ENCODE peak calls at places on chromosomes 4 and X, in seven cellular contexts. U is endothelial cell of umbilical vein; S is cardiac muscle cell; Q is CD8-positive, alpha-beta T cell; L is SK-N-SH; J is pancreas; A is mammary epithelial cell. Y is an unnamed sample. For H3K36me3, the result is how much of the 10 kb centered on the place peaks cover.

GRCh38 chr4:85869156-85869555 is 394.2 kb downstream of the ARHGAP24 start:
- DNase-seq in Q (no peak), L (no peak), U (peak), A (no peak), J (no peak), S (no peak), Y (no peak)

GRCh38 chr4:48686369-48686768 is 93.7 kb downstream of the FRYL start:
- DNase-seq in L (peak), S (no peak), Q (no peak), A (no peak), U (no peak), J (no peak), Y (no peak)

GRCh38 chrX:24805201-24805600 is 111.5 kb downstream of the POLA1 start:
- DNase-seq in A (no peak), U (no peak), J (no peak), Q (no peak), L (no peak), S (no peak), Y (peak)

GRCh38 chrX:155864655-155865054 is 16.5 kb upstream of the VAMP7 start:
- DNase-seq in Q (no peak), S (no peak), J (no peak), U (no peak), L (peak), A (no peak), Y (no peak)

GRCh38 chr4:128006592-128006991 is 41.4 kb downstream of the ABHD18 start:
- DNase-seq in A (peak), S (no peak), L (no peak), Q (no peak), J (no peak), U (no peak), Y (peak)

GRCh38 chrX:65707153-65707552 is 39.7 kb downstream of the MSN start:
- DNase-seq in A (no peak), L (no peak), J (no peak), S (no peak), Q (no peak), U (no peak), Y (no peak)

GRCh38 chr4:48116582-48116981 is 17.5 kb downstream of the TXK start:
- DNase-seq in L (no peak), S (no peak), A (no peak), U (no peak), J (no peak), Q (no peak), Y (no peak)

GRCh38 chr4:122604146-122604545 is 16.7 kb downstream of the IL21 start:
- DNase-seq in A (no peak), L (no peak), S (no peak), J (no peak), Q (no peak), U (no peak), Y (no peak)

GRCh38 chrX:70554081-70554480 is 109.4 kb downstream of the DLG3 start:
- DNase-seq in J (no peak), S (peak), L (no peak), A (peak), U (peak), Q (no peak), Y (peak)

GRCh38 chrX:131053076-131053475 is 5.1 kb upstream of the ARHGAP36 start:
- DNase-seq in S (no peak), U (no peak), L (no peak), J (no peak), A (no peak), Q (no peak), Y (no peak)

GRCh38 chrX:132025085-132025484 is 2.0 kb downstream of the STK26 start:
- DNase-seq in J (no peak), L (no peak), U (no peak), Q (no peak), A (no peak), S (peak), Y (no peak)

GRCh38 chr4:87524456-87524855 is 4.7 kb downstream of the SPARCL1 start:
- DNase-seq in U (no peak), S (no peak), A (no peak), J (no peak), L (no peak), Q (no peak), Y (no peak)

GRCh38 chrX:63657821-63658220 is 127.2 kb downstream of the ARHGEF9 start:
- DNase-seq in S (peak), A (peak), J (no peak), U (no peak), L (no peak), Q (no peak), Y (peak)

GRCh38 chr4:178148106-178148505 is 705.9 kb upstream of the AGA start:
- DNase-seq in L (no peak), J (no peak), Q (no peak), A (no peak), U (no peak), S (no peak), Y (peak)

GRCh38 chr4:75698162-75698962 is 25.2 kb upstream of the G3BP2 start:
- DNase-seq in S (no peak), Q (no peak), L (no peak), U (no peak), A (no peak), J (no peak), Y (no peak)

GRCh38 chr4:187235456-187236170 is 512.0 kb upstream of the FAT1 start:
- DNase-seq in Q (no peak), L (peak), A (no peak), J (no peak), U (no peak), S (no peak), Y (no peak)

GRCh38 chr4:13921805-13922204 is 294.3 kb upstream of the BOD1L1 start:
- DNase-seq in S (no peak), A (no peak), L (no peak), Q (no peak), U (no peak), J (no peak), Y (no peak)

GRCh38 chr4:146545102-146545501 is 23.4 kb upstream of the SLC10A7 start:
- DNase-seq in U (peak), S (peak), A (peak), Q (no peak), J (no peak), L (peak), Y (peak)

GRCh38 chr4:157978680-157979361 is 194.0 kb downstream of the GASK1B start:
- DNase-seq in Q (no peak), S (peak), U (peak), L (peak), J (peak), A (peak), Y (peak)

GRCh38 chr4:99154658-99155342 is 10.7 kb upstream of the ADH4 start:
- DNase-seq in S (no peak), Q (no peak), L (no peak), U (no peak), J (no peak), A (no peak), Y (no peak)

GRCh38 chr4:98027827-98028226 is 115.4 kb downstream of the STPG2 start:
- DNase-seq in J (no peak), L (no peak), U (no peak), Q (no peak), S (peak), A (peak), Y (peak)

GRCh38 chr4:20323991-20324390 is 72.3 kb downstream of the SLIT2 start:
- DNase-seq in S (peak), L (no peak), U (no peak), Q (no peak), J (no peak), A (peak), Y (peak)

GRCh38 chr4:23680616-23681518 is 209.0 kb downstream of the PPARGC1A start:
- DNase-seq in A (no peak), L (no peak), U (no peak), J (no peak), Q (no peak), S (no peak), Y (no peak)

GRCh38 chrX:71221145-71221544 is 1.9 kb upstream of the GJB1 start:
- DNase-seq in L (no peak), A (no peak), Q (no peak), S (no peak), U (no peak), J (no peak), Y (no peak)

GRCh38 chrX:111568356-111568755 is 56.9 kb downstream of the SERTM2 start:
- DNase-seq in U (no peak), L (peak), A (peak), J (peak), Q (no peak), S (peak), Y (peak)

GRCh38 chr4:36823199-36823967 is 421.2 kb upstream of the NWD2 start:
- DNase-seq in U (no peak), S (no peak), J (no peak), L (no peak), Q (no peak), A (no peak), Y (no peak)

GRCh38 chr4:31545330-31545729 is 825.2 kb downstream of the PCDH7 start:
- DNase-seq in J (no peak), U (no peak), Q (no peak), L (no peak), S (no peak), A (no peak), Y (peak)

GRCh38 chr4:186724048-186724860 is 598 bp upstream of the FAT1 start:
- DNase-seq in A (peak), Q (no peak), L (peak), J (peak), U (no peak), S (peak), Y (no peak)

GRCh38 chr4:42641155-42641554 is 15.8 kb downstream of the ATP8A1 start:
- DNase-seq in A (no peak), J (no peak), S (no peak), Q (no peak), U (no peak), L (no peak), Y (no peak)

GRCh38 chrX:100829730-100830129 is 9.5 kb downstream of the CSTF2 start:
- DNase-seq in U (peak), Q (no peak), A (peak), L (no peak), J (no peak), S (no peak), Y (peak)

GRCh38 chr4:90121961-90122748 is 5.0 kb upstream of the CCSER1 start:
- DNase-seq in U (peak), A (peak), L (no peak), S (no peak), Q (no peak), J (no peak), Y (peak)

GRCh38 chr4:37455301-37456062 is 210.9 kb downstream of the NWD2 start:
- DNase-seq in Q (no peak), L (no peak), A (no peak), J (peak), S (no peak), U (no peak), Y (no peak)

GRCh38 chr4:65661469-65661868 is 8.8 kb downstream of the EPHA5 start:
- DNase-seq in U (no peak), J (peak), A (no peak), L (no peak), Q (no peak), S (no peak), Y (no peak)

GRCh38 chr4:187618701-187619278 is 376.8 kb upstream of the ZFP42 start:
- DNase-seq in Q (no peak), S (no peak), L (no peak), A (peak), J (no peak), U (no peak), Y (peak)

GRCh38 chr4:25896782-25897539 is 17.1 kb upstream of the SMIM20 start:
- DNase-seq in Q (no peak), A (no peak), L (no peak), U (no peak), J (peak), S (no peak), Y (no peak)

DNA sequence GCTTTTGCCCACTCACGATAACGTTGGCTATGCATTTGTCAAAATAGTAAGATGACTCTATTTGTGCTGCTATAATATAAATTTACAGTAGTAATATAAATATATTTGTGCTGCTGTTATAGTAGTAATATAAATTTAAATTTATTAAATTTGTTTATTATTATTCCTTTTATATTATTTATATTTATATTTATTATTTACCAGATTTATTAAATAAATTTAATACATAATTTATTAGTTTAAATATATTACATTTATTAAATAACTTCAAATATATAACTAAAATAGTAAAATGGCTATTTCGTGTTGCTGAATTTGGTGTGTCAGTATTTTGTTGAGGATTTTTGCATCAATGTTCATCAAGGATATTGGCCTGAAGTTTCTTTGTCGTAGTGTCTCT is 246.5 kb upstream of the FGF16 start:
- DNase-seq in Q (no peak), U (no peak), S (no peak), L (no peak), J (no peak), A (no peak), Y (no peak)
- H3K36me3 ChIP-seq in Q (under half), U (under half), S (under half), L (under half), J (under half), A (under half), Y (under half)

DNA sequence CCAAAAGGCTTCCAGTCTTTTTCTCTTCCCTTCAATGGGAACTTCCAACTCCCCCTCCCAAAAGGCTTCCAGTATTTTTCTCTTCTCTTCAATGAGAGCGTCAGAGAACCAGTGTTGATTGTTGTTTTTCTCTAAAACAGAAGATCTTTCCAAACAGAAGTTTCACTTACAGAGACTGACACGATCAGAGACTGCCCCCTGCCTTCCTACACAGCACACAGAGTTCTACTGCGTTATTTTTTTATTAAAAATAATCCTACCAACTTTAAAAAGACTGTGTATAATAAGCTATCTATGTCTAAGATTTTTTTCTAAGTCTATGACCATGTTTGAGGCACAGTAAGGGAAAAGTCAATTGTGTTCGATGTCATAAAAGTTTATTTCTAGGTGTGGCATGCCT is 3.5 kb upstream of the HTR2C start:
- DNase-seq in A (no peak), L (peak), Q (no peak), U (no peak), S (peak), J (no peak), Y (no peak)
- TF ChIP-seq CTCF in A (peak), L (peak), Q (no peak), U (no peak), S (no peak), J (no peak), Y (no peak)

GRCh38 chr4:156971623-156972369 is at the start of gene PDGFC:
- DNase-seq in Q (no peak), S (peak), A (peak), U (peak), L (peak), J (peak), Y (no peak)

GRCh38 chr4:156968479-156968984 is 3.1 kb downstream of the PDGFC start:
- DNase-seq in L (peak), Q (no peak), S (peak), A (peak), U (peak), J (peak), Y (peak)

GRCh38 chr4:156971168-156971601 is 414 bp downstream of the PDGFC start:
- DNase-seq in A (no peak), Q (no peak), U (no peak), L (peak), J (peak), S (peak), Y (no peak)

GRCh38 chr4:156970501-156971167 is 965 bp downstream of the PDGFC start:
- DNase-seq in S (peak), Q (no peak), A (peak), U (peak), L (peak), J (peak), Y (peak)

GRCh38 chr4:156969136-156969535 is 2.5 kb downstream of the PDGFC start:
- DNase-seq in Q (no peak), A (no peak), L (no peak), U (no peak), S (no peak), J (no peak), Y (no peak)
- H3K4me3 ChIP-seq in Q (no peak), A (peak), L (peak), U (no peak), S (no peak), J (no peak), Y (peak)

GRCh38 chrX:39875834-39876625 is 221.7 kb downstream of the BCOR start:
- DNase-seq in U (no peak), Q (no peak), J (no peak), L (no peak), A (peak), S (no peak), Y (peak)
- H3K36me3 ChIP-seq in U (under half), Q (under half), J (under half), L (under half), A (under half), S (under half), Y (under half)

DNA sequence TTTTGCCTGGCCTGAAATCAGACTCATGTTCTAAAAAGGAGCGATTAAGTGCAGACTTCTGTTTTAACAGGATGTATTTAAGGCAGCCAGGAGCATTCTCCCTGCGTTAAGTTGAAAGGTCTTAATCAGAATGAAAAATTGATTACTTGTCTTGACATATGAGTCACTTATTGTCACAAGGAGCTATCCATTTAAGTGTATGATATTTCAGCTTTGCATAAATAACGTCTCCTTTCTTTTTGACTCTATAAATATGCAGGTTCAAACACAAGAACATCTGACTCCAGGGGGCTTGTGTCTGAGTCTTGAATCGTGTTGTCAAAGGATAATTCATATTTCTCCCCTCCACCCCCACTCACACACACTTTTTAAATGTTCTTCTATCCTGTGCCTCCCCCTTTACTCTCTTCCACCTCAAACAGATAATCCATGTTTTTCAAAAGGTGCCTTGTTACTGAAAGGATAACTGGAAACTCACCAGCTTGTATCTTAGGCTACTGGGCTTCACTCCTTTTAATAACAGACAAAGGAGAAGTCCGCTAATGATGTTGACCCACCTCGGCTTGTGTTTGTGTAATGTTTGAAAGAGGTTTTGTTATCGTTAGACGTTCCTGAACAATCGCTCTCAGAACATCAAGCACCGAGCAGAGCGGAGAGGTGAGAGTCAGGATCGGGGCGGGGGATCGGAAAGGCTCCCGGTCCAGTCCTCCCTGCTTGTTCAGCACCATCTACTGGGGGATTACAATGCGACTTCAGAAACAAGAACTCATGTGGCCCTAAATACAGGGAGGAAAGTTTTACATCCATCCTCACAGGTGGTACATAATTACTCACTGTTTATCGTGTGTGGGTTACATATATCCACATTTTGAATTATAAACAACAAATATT is 107.5 kb upstream of the RPL34 start:
- DNase-seq in Q (no peak), L (peak), U (peak), A (peak), S (peak), J (peak), Y (peak)
- TF ChIP-seq CTCF in Q (peak), L (peak), U (no peak), A (peak), S (peak), J (peak), Y (peak)

Y was measured in bronchial epithelial cell.